ENCODE peak calls at places on chromosomes 5 and 9, in seven cellular contexts. G is SK-N-MC, T is bronchial epithelial cell, U is endothelial cell, R is NCI-H2081, J is left kidney, Y is T-cell. X is an unnamed sample.

GRCh38 chr5:134649163-134649916 is 755 bp downstream of the SEC24A start:
- DNase-seq in G (no peak), T (peak), U (no peak), R (no peak), J (no peak), Y (no peak), X (no peak)

GRCh38 chr5:60196382-60197113 is 303.0 kb upstream of the PDE4D start:
- DNase-seq in G (peak), T (peak), U (no peak), R (no peak), J (no peak), Y (no peak), X (peak)

GRCh38 chr5:142360051-142360498 is 35.3 kb upstream of the SPRY4 start:
- DNase-seq in G (no peak), T (no peak), U (no peak), R (no peak), J (no peak), Y (no peak), X (no peak)

GRCh38 chr9:122810306-122810946 is 10.5 kb downstream of the OR1K1 start:
- DNase-seq in G (peak), T (peak), U (peak), R (peak), J (peak), Y (peak), X (peak)

GRCh38 chr5:73030531-73030930 is 74.7 kb downstream of the FCHO2 start:
- DNase-seq in G (no peak), T (peak), U (no peak), R (no peak), J (no peak), Y (no peak), X (peak)

GRCh38 chr9:126113176-126113575 is 213.5 kb upstream of the MVB12B start:
- DNase-seq in G (no peak), T (no peak), U (no peak), R (no peak), J (no peak), Y (no peak), X (no peak)

GRCh38 chr5:60835554-60835953 is 8.5 kb downstream of the ELOVL7 start:
- DNase-seq in G (no peak), T (peak), U (no peak), R (no peak), J (no peak), Y (no peak), X (no peak)

GRCh38 chr5:3715048-3715447 is 119.4 kb downstream of the IRX1 start:
- DNase-seq in G (no peak), T (no peak), U (no peak), R (no peak), J (no peak), Y (no peak), X (no peak)

GRCh38 chr5:155259648-155260047 is 246.1 kb downstream of the KIF4B start:
- DNase-seq in G (no peak), T (no peak), U (no peak), R (no peak), J (no peak), Y (no peak), X (no peak)

GRCh38 chr9:99852617-99853016 is 30.9 kb downstream of the NR4A3 start:
- DNase-seq in G (no peak), T (no peak), U (no peak), R (no peak), J (no peak), Y (no peak), X (no peak)

GRCh38 chr9:10562581-10563343 is 50.0 kb downstream of the PTPRD start:
- DNase-seq in G (peak), T (peak), U (no peak), R (no peak), J (no peak), Y (no peak), X (no peak)

GRCh38 chr5:138504799-138505198 is 38.2 kb downstream of the ETF1 start:
- DNase-seq in G (no peak), T (peak), U (no peak), R (no peak), J (no peak), Y (no peak), X (peak)

GRCh38 chr9:107870927-107871720 is 381.6 kb upstream of the KLF4 start:
- DNase-seq in G (no peak), T (peak), U (no peak), R (no peak), J (no peak), Y (no peak), X (no peak)

GRCh38 chr9:128218518-128219389 is 15.6 kb downstream of the DNM1 start:
- DNase-seq in G (peak), T (peak), U (peak), R (peak), J (peak), Y (peak), X (peak)

GRCh38 chr5:5629579-5629978 is 207.1 kb downstream of the ICE1 start:
- DNase-seq in G (no peak), T (peak), U (no peak), R (no peak), J (no peak), Y (no peak), X (no peak)

GRCh38 chr9:119544492-119544891 is 175.3 kb upstream of the BRINP1 start:
- DNase-seq in G (no peak), T (no peak), U (no peak), R (no peak), J (no peak), Y (no peak), X (no peak)

GRCh38 chr5:128695791-128696520 is 157.9 kb upstream of the FBN2 start:
- DNase-seq in G (no peak), T (peak), U (peak), R (no peak), J (no peak), Y (no peak), X (no peak)

GRCh38 chr5:135009736-135010501 is 24.1 kb downstream of the PITX1 start:
- DNase-seq in G (no peak), T (no peak), U (no peak), R (no peak), J (no peak), Y (no peak), X (no peak)

GRCh38 chr5:14581891-14582796 is 552 bp downstream of the OTULINL start:
- DNase-seq in G (no peak), T (peak), U (peak), R (peak), J (peak), Y (peak), X (no peak)

GRCh38 chr5:73232266-73233041 is 59.5 kb downstream of the TMEM174 start:
- DNase-seq in G (no peak), T (no peak), U (peak), R (no peak), J (peak), Y (no peak), X (no peak)

GRCh38 chr5:92554447-92555085 is 1026.5 kb downstream of the NR2F1-AS1 start:
- DNase-seq in G (no peak), T (no peak), U (no peak), R (no peak), J (peak), Y (no peak), X (no peak)

GRCh38 chr9:135034106-135034505 is 53.4 kb upstream of the OLFM1 start:
- DNase-seq in G (no peak), T (no peak), U (no peak), R (no peak), J (no peak), Y (no peak), X (no peak)

GRCh38 chr5:137114529-137114928 is 384.6 kb downstream of the SPOCK1 start:
- DNase-seq in G (no peak), T (peak), U (no peak), R (no peak), J (no peak), Y (no peak), X (no peak)

GRCh38 chr5:140083650-140084049 is 30.3 kb upstream of the PURA start:
- DNase-seq in G (no peak), T (no peak), U (no peak), R (no peak), J (no peak), Y (no peak), X (no peak)

X was measured in LNCaP clone FGC.